ENCODE peak calls at places on chromosome 19, in nine cellular contexts. T is HCT116, K is neural progenitor cell, R is H1, Q is mammary epithelial cell, J is PC-3, H is DND-41, I is MM.1S, D is hepatocyte. C is an unnamed sample.
A peak's percentile ranks its signal among the peaks of the same experiment; 100 is the strongest.

GRCh38 chr19:6076675-6077463 is 33.4 kb downstream of the RFX2 start:
- DNase-seq in T (no peak), K (no peak), R (no peak), Q (peak; percentile 76), J (peak; percentile 82), H (no peak), I (no peak), D (no peak), C (no peak)

GRCh38 chr19:14449321-14449720 is 16.2 kb downstream of the PKN1 start:
- DNase-seq in T (no peak), K (no peak), R (no peak), Q (peak; percentile 19), J (peak; percentile 40), H (no peak), I (no peak), D (no peak), C (no peak)

GRCh38 chr19:21947775-21948174 is 63.0 kb downstream of the ZNF208 start:
- DNase-seq in T (peak; percentile 4), K (no peak), R (no peak), Q (no peak), J (no peak), H (peak; percentile 16), I (no peak), D (no peak), C (no peak)

GRCh38 chr19:4327252-4327876 is 11.3 kb downstream of the STAP2 start:
- DNase-seq in T (no peak), K (peak; percentile 94), R (peak; percentile 89), Q (no peak), J (no peak), H (peak; percentile 25), I (peak; percentile 13), D (peak; percentile 81), C (no peak)

GRCh38 chr19:31537136-31537535 is 187.9 kb upstream of the TSHZ3 start:
- DNase-seq in T (no peak), K (no peak), R (no peak), Q (no peak), J (no peak), H (no peak), I (no peak), D (no peak), C (no peak)

GRCh38 chr19:46728693-46729339 is 11.9 kb upstream of the PRKD2 start:
- DNase-seq in T (no peak), K (peak; percentile 80), R (no peak), Q (no peak), J (peak; percentile 34), H (peak; percentile 70), I (peak; percentile 73), D (peak; percentile 87), C (no peak)

GRCh38 chr19:11382898-11383705 is 1.0 kb downstream of the EPOR start:
- DNase-seq in T (peak; percentile 60), K (peak; percentile 68), R (no peak), Q (no peak), J (peak; percentile 68), H (no peak), I (no peak), D (peak; percentile 81), C (no peak)

GRCh38 chr19:23991170-23991569 is 76.5 kb downstream of the ZNF726 start:
- DNase-seq in T (no peak), K (no peak), R (no peak), Q (peak; percentile 87), J (peak; percentile 98), H (peak; percentile 56), I (peak; percentile 79), D (peak; percentile 11), C (peak; percentile 9)

GRCh38 chr19:13022859-13023636 is 27.8 kb downstream of the NFIX start:
- DNase-seq in T (no peak), K (peak; percentile 77), R (no peak), Q (peak; percentile 95), J (peak; percentile 94), H (peak; percentile 15), I (peak; percentile 73), D (peak; percentile 78), C (peak; percentile 77)

GRCh38 chr19:55452381-55453325 is 8.8 kb downstream of the ISOC2 start:
- DNase-seq in T (no peak), K (peak; percentile 94), R (no peak), Q (peak; percentile 40), J (peak; percentile 57), H (peak; percentile 95), I (no peak), D (peak; percentile 78), C (no peak)

GRCh38 chr19:29170554-29170953 is 42.4 kb downstream of the UQCRFS1 start:
- DNase-seq in T (no peak), K (no peak), R (no peak), Q (no peak), J (no peak), H (no peak), I (no peak), D (no peak), C (no peak)

GRCh38 chr19:15114153-15114540 is 6.9 kb downstream of the SYDE1 start:
- DNase-seq in T (no peak), K (no peak), R (no peak), Q (no peak), J (no peak), H (no peak), I (no peak), D (no peak), C (no peak)

GRCh38 chr19:33778089-33778791 is 18.4 kb upstream of the KCTD15 start:
- DNase-seq in T (no peak), K (peak; percentile 88), R (no peak), Q (peak; percentile 52), J (peak; percentile 74), H (peak; percentile 81), I (peak; percentile 84), D (peak; percentile 91), C (no peak)

DNA sequence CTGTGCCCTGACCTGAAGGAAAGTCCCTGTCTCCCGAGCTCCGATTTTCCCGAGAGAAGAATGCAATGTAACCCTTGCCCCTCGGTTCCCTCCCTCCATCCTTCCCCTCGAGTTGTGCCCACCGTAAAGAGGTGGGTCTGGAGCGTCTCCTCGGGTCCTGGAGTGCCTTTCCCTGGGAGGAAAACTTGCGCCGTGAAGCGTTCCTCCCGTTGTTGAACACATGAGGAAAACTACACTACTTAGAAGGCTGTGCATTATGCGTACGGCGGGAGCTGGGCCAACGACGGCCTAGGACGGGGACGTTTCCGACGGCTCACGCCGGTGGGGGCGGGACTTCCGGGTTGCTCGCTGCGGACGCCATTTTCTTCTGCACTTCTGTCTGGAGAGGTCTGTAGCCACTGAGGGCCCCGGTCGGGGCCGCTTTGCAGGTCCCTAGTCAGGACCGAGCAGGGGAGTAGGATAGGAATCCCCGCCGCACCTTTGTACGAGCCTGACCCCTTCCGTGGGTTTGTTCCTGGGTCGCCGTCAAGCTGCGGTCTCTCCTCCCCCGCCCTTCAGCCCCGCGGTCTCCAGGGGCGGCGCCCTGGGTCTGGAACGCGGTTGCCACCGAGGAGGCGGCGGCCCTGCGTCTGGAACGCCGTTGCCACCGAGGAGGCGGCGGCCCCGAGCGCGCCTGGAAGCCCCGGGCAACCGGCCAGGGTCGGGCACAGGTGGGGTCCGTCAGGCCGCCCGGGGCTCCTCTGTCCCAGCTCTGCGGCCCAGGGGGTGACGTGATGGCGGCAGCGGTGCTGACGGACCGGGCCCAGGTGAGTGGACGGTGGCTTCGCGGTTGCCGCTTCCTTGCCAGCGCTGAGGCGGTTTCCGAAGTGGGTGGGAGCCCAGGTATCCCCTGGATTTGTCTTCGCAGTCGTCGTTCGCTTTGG is at the start of gene ZNF264:
- DNase-seq in T (peak; percentile 75), K (peak; percentile 87), R (peak; percentile 19), Q (peak; percentile 77), J (peak; percentile 88), H (peak; percentile 91), I (peak; percentile 63), D (peak; percentile 92), C (no peak)
- TF ChIP-seq CTCF in T (no peak), K (peak; percentile 29), R (no peak), Q (peak; percentile 9), J (no peak), H (peak; percentile 33), I (no peak), D (peak; percentile 21), C (no peak)

DNA sequence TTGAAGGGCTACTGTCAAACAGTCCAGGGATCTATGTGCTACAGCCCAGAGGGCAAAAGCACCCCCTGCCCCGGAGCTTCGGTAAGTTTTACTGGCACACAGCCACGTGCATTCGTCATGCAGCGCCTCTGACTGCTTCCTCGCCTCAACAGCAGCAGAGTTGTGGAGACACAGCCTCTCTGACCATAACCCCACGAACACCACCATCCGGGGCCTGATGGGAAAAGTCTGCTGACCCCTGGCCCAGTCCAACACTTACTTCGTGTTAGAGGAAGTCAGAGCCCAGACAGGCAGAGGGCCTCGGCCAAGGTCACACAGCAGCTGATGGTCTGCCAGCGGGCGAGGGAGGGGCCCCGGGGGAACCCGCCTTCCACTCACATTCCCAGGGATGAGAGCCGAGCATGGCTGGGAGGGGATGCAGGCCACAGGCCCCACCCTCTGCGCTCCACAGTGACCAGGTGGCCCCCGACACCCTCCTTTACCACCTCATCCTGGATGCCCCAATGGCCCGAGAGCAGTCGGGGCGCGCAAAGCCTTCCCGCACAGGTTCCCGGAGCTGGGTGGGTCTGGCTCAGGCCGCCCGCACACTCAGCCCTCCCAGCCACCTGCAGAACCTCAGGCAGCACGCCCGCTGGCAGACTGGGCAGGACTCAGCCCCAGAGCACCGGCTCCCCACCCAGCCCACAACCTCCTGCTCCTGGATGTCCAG is 5.0 kb downstream of the CBARP start:
- DNase-seq in T (no peak), K (no peak), R (no peak), Q (no peak), J (peak; percentile 42), H (no peak), I (no peak), D (peak; percentile 68), C (no peak)
- TF ChIP-seq EZH2 in T (no peak), K (no peak), R (no peak), Q (no peak), J (no peak), H (no peak), I (no peak), D (no peak), C (no peak)

GRCh38 chr19:57511484-57511883 is 11.7 kb downstream of the ZNF773 start:
- DNase-seq in T (no peak), K (no peak), R (no peak), Q (no peak), J (no peak), H (no peak), I (no peak), D (no peak), C (no peak)
- H3K9me3 ChIP-seq in T (peaks cover 17% of the 10 kb centered on the region), K (peaks cover 12% of the 10 kb centered on the region), R (peaks cover 15% of the 10 kb centered on the region), Q (peaks cover 22% of the 10 kb centered on the region), J (peaks cover 62% of the 10 kb centered on the region), H (peaks cover 57% of the 10 kb centered on the region), I (no peaks in the 10 kb centered on the region), D (peaks cover 36% of the 10 kb centered on the region), C (peaks cover 2% of the 10 kb centered on the region)

DNA sequence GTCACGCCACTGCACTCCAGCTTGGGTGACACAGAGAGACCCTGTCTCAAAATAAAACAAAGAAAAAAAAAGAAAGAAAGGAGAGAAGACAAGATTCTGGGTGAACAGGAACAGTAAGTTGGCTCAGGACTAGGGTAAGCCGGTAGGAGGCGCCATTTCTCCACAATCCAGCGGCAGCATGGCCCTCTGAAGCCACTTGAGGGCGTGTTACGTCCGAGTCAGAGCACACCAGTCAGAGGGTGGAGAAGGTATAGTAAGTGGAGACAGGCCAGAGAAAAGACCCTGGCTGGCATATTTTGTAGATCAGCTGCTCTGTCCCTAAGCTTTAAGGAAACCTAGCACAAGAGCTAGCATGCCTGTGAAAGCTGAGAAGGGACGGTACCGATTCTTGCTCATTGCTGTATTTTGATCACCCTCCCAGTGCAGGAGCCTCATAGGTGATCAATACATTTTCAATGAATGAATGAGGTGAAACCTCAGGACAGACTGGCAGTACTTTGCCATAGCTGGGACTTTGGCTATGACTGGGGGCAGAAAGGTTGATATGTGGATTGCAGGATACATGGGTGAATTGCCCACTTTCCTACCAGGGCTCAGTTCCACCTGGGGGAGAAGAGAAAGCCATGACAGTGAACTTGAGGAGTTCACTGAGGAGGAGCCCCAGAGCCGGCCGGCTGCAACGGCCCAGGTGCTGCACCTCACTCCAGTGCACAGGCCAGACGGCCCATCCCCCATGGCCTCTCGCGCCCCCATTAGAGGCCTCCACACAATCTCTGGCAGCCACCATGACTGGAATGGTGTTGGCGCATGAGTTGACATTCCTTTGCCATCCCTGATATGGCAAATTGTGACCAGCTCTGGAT is 23.5 kb downstream of the POU2F2 start:
- DNase-seq in T (peak; percentile 83), K (peak; percentile 93), R (peak; percentile 82), Q (peak; percentile 68), J (peak; percentile 85), H (peak; percentile 88), I (peak; percentile 83), D (peak; percentile 90), C (no peak)
- TF ChIP-seq CTCF in T (peak; percentile 100), K (peak; percentile 100), R (peak; percentile 100), Q (peak; percentile 100), J (peak; percentile 99), H (peak; percentile 100), I (peak; percentile 100), D (peak; percentile 99), C (peak; percentile 100)

C was measured in keratinocyte.